ENCODE peak calls at places on chromosomes 16 and 17, in ten cellular contexts. Y, D, S, L, P, N, C, Z, W and A are unnamed samples.

GRCh38 chr16:30924086-30924714 is 828 bp downstream of the FBXL19 start:
- DNase-seq in Y (no peak), D (peak), S (no peak), L (no peak), P (no peak), N (no peak), C (no peak), Z (no peak), W (no peak), A (no peak)

GRCh38 chr17:48618366-48618896 is 3.3 kb upstream of the HOXB8 start:
- DNase-seq in Y (peak), D (peak), S (peak), L (peak), P (peak), N (peak), C (peak), Z (peak), W (no peak), A (peak)

GRCh38 chr17:35930211-35931065 is at the start of gene RDM1:
- DNase-seq in Y (peak), D (peak), S (peak), L (peak), P (no peak), N (no peak), C (peak), Z (peak), W (no peak), A (peak)

GRCh38 chr16:53781023-53781605 is 77.2 kb downstream of the FTO start:
- DNase-seq in Y (no peak), D (no peak), S (no peak), L (no peak), P (no peak), N (no peak), C (no peak), Z (no peak), W (no peak), A (no peak)

GRCh38 chr17:30244853-30245385 is 9.4 kb upstream of the SLC6A4 start:
- DNase-seq in Y (peak), D (no peak), S (no peak), L (no peak), P (no peak), N (peak), C (no peak), Z (no peak), W (peak), A (no peak)

GRCh38 chr17:40598021-40598927 is 33.0 kb upstream of the CCR7 start:
- DNase-seq in Y (no peak), D (no peak), S (no peak), L (no peak), P (no peak), N (no peak), C (no peak), Z (no peak), W (no peak), A (no peak)

GRCh38 chr16:84599528-84600202 is 18.2 kb downstream of the COTL1 start:
- DNase-seq in Y (peak), D (peak), S (no peak), L (no peak), P (peak), N (peak), C (peak), Z (peak), W (no peak), A (no peak)

GRCh38 chr17:36674278-36674650 is 72.9 kb downstream of the MRM1 start:
- DNase-seq in Y (no peak), D (no peak), S (no peak), L (no peak), P (no peak), N (no peak), C (no peak), Z (no peak), W (no peak), A (no peak)

GRCh38 chr16:55001931-55002330 is 71.3 kb downstream of the IRX5 start:
- DNase-seq in Y (peak), D (no peak), S (no peak), L (no peak), P (no peak), N (no peak), C (no peak), Z (no peak), W (no peak), A (no peak)

GRCh38 chr16:56639045-56639444 is 579 bp downstream of the MT1A start:
- DNase-seq in Y (no peak), D (no peak), S (no peak), L (no peak), P (no peak), N (no peak), C (no peak), Z (no peak), W (no peak), A (no peak)

GRCh38 chr17:2058521-2059124 is 3.7 kb downstream of the HIC1 start:
- DNase-seq in Y (no peak), D (peak), S (peak), L (no peak), P (peak), N (no peak), C (peak), Z (peak), W (no peak), A (peak)

GRCh38 chr17:9116311-9116820 is 95.1 kb downstream of the NTN1 start:
- DNase-seq in Y (no peak), D (no peak), S (no peak), L (no peak), P (no peak), N (no peak), C (no peak), Z (no peak), W (no peak), A (no peak)

GRCh38 chr16:50196736-50197135 is 43.6 kb downstream of the TENT4B start:
- DNase-seq in Y (peak), D (no peak), S (no peak), L (no peak), P (no peak), N (no peak), C (no peak), Z (no peak), W (no peak), A (no peak)

GRCh38 chr17:28524476-28525415 is 18.6 kb downstream of the FOXN1 start:
- DNase-seq in Y (peak), D (peak), S (peak), L (no peak), P (no peak), N (peak), C (no peak), Z (no peak), W (peak), A (no peak)

GRCh38 chr16:1788708-1789100 is 4.8 kb downstream of the IGFALS start:
- DNase-seq in Y (no peak), D (no peak), S (no peak), L (no peak), P (peak), N (no peak), C (no peak), Z (no peak), W (no peak), A (no peak)

GRCh38 chr17:68782829-68783228 is 172.4 kb downstream of the ABCA8 start:
- DNase-seq in Y (peak), D (no peak), S (no peak), L (no peak), P (no peak), N (peak), C (peak), Z (no peak), W (peak), A (no peak)

GRCh38 chr17:3485481-3486068 is 9.8 kb downstream of the ASPA start:
- DNase-seq in Y (no peak), D (no peak), S (no peak), L (no peak), P (no peak), N (no peak), C (no peak), Z (no peak), W (no peak), A (no peak)

GRCh38 chr16:30746638-30747160 is 1.5 kb upstream of the PHKG2 start:
- DNase-seq in Y (no peak), D (no peak), S (no peak), L (no peak), P (no peak), N (no peak), C (no peak), Z (no peak), W (no peak), A (no peak)

GRCh38 chr17:61492759-61493526 is 40.7 kb downstream of the TBX4 start:
- DNase-seq in Y (peak), D (no peak), S (no peak), L (no peak), P (no peak), N (peak), C (no peak), Z (no peak), W (peak), A (no peak)

GRCh38 chr17:73387746-73388577 is 76.2 kb upstream of the CDC42EP4 start:
- DNase-seq in Y (peak), D (no peak), S (no peak), L (no peak), P (no peak), N (no peak), C (no peak), Z (no peak), W (peak), A (no peak)

GRCh38 chr16:2002406-2003230 is 7.0 kb downstream of the ZNF598 start:
- DNase-seq in Y (no peak), D (no peak), S (no peak), L (no peak), P (no peak), N (no peak), C (no peak), Z (no peak), W (no peak), A (no peak)

GRCh38 chr17:75346906-75347305 is 57.7 kb upstream of the SLC25A19 start:
- DNase-seq in Y (peak), D (no peak), S (no peak), L (no peak), P (no peak), N (peak), C (no peak), Z (no peak), W (no peak), A (no peak)

GRCh38 chr17:50719924-50720805 is 762 bp downstream of the LUC7L3 start:
- DNase-seq in Y (no peak), D (no peak), S (no peak), L (no peak), P (no peak), N (no peak), C (no peak), Z (no peak), W (no peak), A (no peak)

GRCh38 chr17:81084691-81085419 is 49.9 kb downstream of the BAIAP2 start:
- DNase-seq in Y (no peak), D (no peak), S (no peak), L (no peak), P (no peak), N (no peak), C (no peak), Z (no peak), W (no peak), A (no peak)

GRCh38 chr16:68287276-68288251 is 23.2 kb downstream of the SLC7A6OS start:
- DNase-seq in Y (peak), D (no peak), S (no peak), L (no peak), P (no peak), N (peak), C (peak), Z (peak), W (peak), A (peak)

GRCh38 chr16:88566158-88566557 is 4.0 kb upstream of the ZC3H18 start:
- DNase-seq in Y (peak), D (no peak), S (no peak), L (no peak), P (no peak), N (peak), C (no peak), Z (no peak), W (peak), A (no peak)

GRCh38 chr17:42347198-42347597 is 41.0 kb downstream of the STAT3 start:
- DNase-seq in Y (peak), D (peak), S (no peak), L (no peak), P (no peak), N (peak), C (peak), Z (no peak), W (peak), A (no peak)

GRCh38 chr17:16909887-16910286 is 62.0 kb downstream of the TNFRSF13B start:
- DNase-seq in Y (no peak), D (no peak), S (no peak), L (no peak), P (no peak), N (no peak), C (peak), Z (no peak), W (no peak), A (peak)

GRCh38 chr17:42891539-42892152 is 9.0 kb upstream of the G6PC1 start:
- DNase-seq in Y (peak), D (no peak), S (no peak), L (no peak), P (no peak), N (no peak), C (peak), Z (no peak), W (no peak), A (peak)

GRCh38 chr16:86681440-86681838 is 103.1 kb downstream of the FOXL1 start:
- DNase-seq in Y (no peak), D (no peak), S (no peak), L (no peak), P (no peak), N (no peak), C (peak), Z (no peak), W (no peak), A (no peak)

GRCh38 chr16:24950275-24950674 is 64.9 kb downstream of the ARHGAP17 start:
- DNase-seq in Y (peak), D (peak), S (no peak), L (no peak), P (no peak), N (peak), C (no peak), Z (no peak), W (no peak), A (no peak)

GRCh38 chr17:64291268-64291851 is 28.3 kb upstream of the TEX2 start:
- DNase-seq in Y (no peak), D (no peak), S (no peak), L (no peak), P (no peak), N (no peak), C (no peak), Z (no peak), W (no peak), A (peak)
- TF ChIP-seq CTCF in Y (peak), D (no peak), S (peak), L (peak), P (peak), N (peak), C (no peak), Z (no peak), W (no peak), A (no peak)

GRCh38 chr16:5427571-5427970 is 330.0 kb upstream of the EEF2KMT start:
- DNase-seq in Y (no peak), D (no peak), S (no peak), L (no peak), P (no peak), N (no peak), C (no peak), Z (no peak), W (no peak), A (no peak)

GRCh38 chr16:5430598-5430997 is 333.0 kb upstream of the EEF2KMT start:
- DNase-seq in Y (no peak), D (no peak), S (no peak), L (no peak), P (no peak), N (no peak), C (no peak), Z (no peak), W (no peak), A (no peak)

GRCh38 chr16:5432166-5432565 is 334.6 kb upstream of the EEF2KMT start:
- DNase-seq in Y (no peak), D (no peak), S (no peak), L (no peak), P (no peak), N (no peak), C (no peak), Z (no peak), W (no peak), A (no peak)

DNA sequence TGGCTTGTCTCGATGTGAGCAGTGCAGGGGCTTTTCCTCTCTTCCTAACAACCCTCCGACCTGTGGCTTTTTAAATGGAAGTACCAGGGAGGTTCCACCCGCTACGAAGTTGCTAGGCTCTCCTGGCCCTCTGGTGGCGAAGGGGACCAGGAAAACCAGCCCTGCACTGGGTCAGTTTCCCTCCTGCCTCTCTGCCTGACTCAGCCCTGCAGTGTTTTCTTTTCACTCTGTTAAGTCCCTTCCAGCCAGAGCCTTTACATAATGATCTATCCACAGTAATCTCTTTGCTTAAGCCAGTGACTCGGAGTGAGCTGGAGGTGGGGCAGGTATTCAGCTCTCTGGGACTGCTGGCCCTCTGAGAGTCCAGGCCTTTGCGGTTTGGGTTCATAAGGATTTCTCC is 331.3 kb upstream of the EEF2KMT start:
- DNase-seq in Y (no peak), D (peak), S (no peak), L (no peak), P (no peak), N (no peak), C (no peak), Z (no peak), W (no peak), A (no peak)
- TF ChIP-seq CTCF in Y (no peak), D (no peak), S (no peak), L (peak), P (no peak), N (no peak), C (no peak), Z (no peak), W (no peak), A (no peak)

DNA sequence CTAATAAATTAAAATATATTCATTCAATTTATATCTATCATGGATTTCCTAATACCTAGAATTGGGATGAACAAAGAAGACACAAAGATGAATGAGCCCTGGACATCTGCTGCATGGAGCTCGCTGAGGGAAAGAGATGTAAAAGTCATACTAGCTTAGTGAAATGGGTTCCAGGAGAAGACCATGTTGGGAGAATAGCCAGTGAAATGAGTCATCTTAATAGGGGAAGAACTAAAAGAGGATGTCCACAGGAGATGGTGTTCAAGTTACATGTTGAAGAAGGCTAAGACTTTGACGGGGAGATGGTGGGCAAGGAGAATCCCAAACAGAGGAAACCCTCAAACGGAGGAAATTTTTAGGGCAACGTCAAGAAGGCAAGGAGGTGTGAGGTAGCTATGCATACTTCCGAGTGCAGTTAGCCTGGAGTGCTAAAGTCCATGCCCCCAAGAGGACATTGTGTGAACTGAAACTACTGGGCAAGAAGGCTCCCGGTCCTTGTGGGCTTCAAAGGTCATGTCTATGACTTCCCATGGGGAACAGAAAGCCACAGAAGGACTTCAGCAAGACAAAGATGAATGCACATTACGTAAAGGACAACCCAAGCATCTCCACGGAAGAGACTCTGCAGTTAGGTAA is 220.5 kb upstream of the CDH11 start:
- DNase-seq in Y (no peak), D (no peak), S (no peak), L (no peak), P (no peak), N (no peak), C (no peak), Z (no peak), W (no peak), A (no peak)
- TF ChIP-seq CTCF in Y (no peak), D (no peak), S (no peak), L (no peak), P (no peak), N (no peak), C (no peak), Z (no peak), W (no peak), A (no peak)

GRCh38 chr17:45019177-45019711 is 32.2 kb downstream of the DCAKD start:
- DNase-seq in Y (peak), D (peak), S (peak), L (peak), P (no peak), N (no peak), C (no peak), Z (no peak), W (no peak), A (peak)
- TF ChIP-seq CTCF in Y (no peak), D (peak), S (peak), L (peak), P (peak), N (peak), C (peak), Z (no peak), W (peak), A (peak)

GRCh38 chr16:58755989-58756649 is 22.0 kb upstream of the GOT2 start:
- DNase-seq in Y (peak), D (peak), S (peak), L (peak), P (peak), N (peak), C (peak), Z (peak), W (no peak), A (peak)
- TF ChIP-seq CTCF in Y (peak), D (peak), S (peak), L (peak), P (peak), N (peak), C (peak), Z (no peak), W (peak), A (peak)